ENCODE peak calls at places on chromosome 13, in seven cellular contexts. A is left lung, I is hepatocyte, O is mesenchymal stem cell, M is aorta, E is Caco-2, B is endodermal cell. Z is an unnamed sample. For H3K4me1, the result is how much of the 10 kb centered on the place peaks cover.

GRCh38 chr13:93861818-93862217 is 617.7 kb downstream of the DCT start:
- DNase-seq in B (peak), O (peak), A (no peak), E (no peak), M (no peak), I (peak), Z (no peak)

GRCh38 chr13:87941244-87941643 is 270.1 kb downstream of the SLITRK5 start:
- DNase-seq in A (no peak), E (no peak), M (no peak), I (no peak), B (no peak), O (no peak), Z (no peak)

GRCh38 chr13:82647540-82647939 is 1234.7 kb downstream of the SLITRK1 start:
- DNase-seq in E (no peak), M (no peak), I (no peak), A (no peak), B (peak), O (no peak), Z (no peak)

GRCh38 chr13:112442483-112443090 is 66.4 kb downstream of the SPACA7 start:
- DNase-seq in B (peak), E (no peak), O (no peak), A (peak), I (no peak), M (peak), Z (no peak)

GRCh38 chr13:113224486-113224885 is 15.1 kb downstream of the CUL4A start:
- DNase-seq in E (no peak), I (no peak), A (no peak), B (no peak), O (no peak), M (no peak), Z (no peak)

GRCh38 chr13:46666727-46667456 is 113.9 kb downstream of the LRCH1 start:
- DNase-seq in O (no peak), A (no peak), E (no peak), I (peak), M (no peak), B (peak), Z (no peak)

GRCh38 chr13:109584844-109585361 is 201.5 kb downstream of the IRS2 start:
- DNase-seq in E (no peak), O (peak), B (peak), M (no peak), A (no peak), I (no peak), Z (no peak)

GRCh38 chr13:48585456-48585840 is 52.6 kb upstream of the RCBTB2 start:
- DNase-seq in I (no peak), B (no peak), E (no peak), M (no peak), A (no peak), O (no peak), Z (no peak)

GRCh38 chr13:93079294-93079693 is 147.3 kb upstream of the GPC6 start:
- DNase-seq in O (peak), M (no peak), A (no peak), B (no peak), I (no peak), E (no peak), Z (no peak)

GRCh38 chr13:66328486-66328885 is 901.6 kb downstream of the PCDH9 start:
- DNase-seq in B (no peak), E (no peak), O (no peak), I (no peak), A (no peak), M (no peak), Z (no peak)

GRCh38 chr13:95524270-95524901 is 28.1 kb upstream of the CLDN10 start:
- DNase-seq in O (no peak), A (no peak), E (no peak), I (no peak), B (no peak), M (no peak), Z (no peak)

GRCh38 chr13:90362718-90363117 is 984.8 kb upstream of the MIR17HG start:
- DNase-seq in M (no peak), A (no peak), I (no peak), O (peak), B (no peak), E (no peak), Z (no peak)

GRCh38 chr13:112897956-112898785 is 70.8 kb upstream of the MCF2L start:
- DNase-seq in I (no peak), O (no peak), B (peak), M (peak), A (peak), E (no peak), Z (no peak)

GRCh38 chr13:19817510-19818158 is 34.9 kb upstream of the PSPC1 start:
- DNase-seq in B (no peak), O (no peak), I (no peak), M (no peak), A (no peak), E (no peak), Z (no peak)

GRCh38 chr13:27775943-27776342 is 16.3 kb upstream of the GSX1 start:
- DNase-seq in A (no peak), M (no peak), B (peak), E (no peak), O (no peak), I (no peak), Z (no peak)

GRCh38 chr13:43072394-43072793 is 49.0 kb downstream of the DNAJC15 start:
- DNase-seq in I (peak), M (no peak), A (peak), E (peak), O (peak), B (no peak), Z (no peak)

GRCh38 chr13:102197193-102197592 is 204.7 kb downstream of the FGF14 start:
- DNase-seq in I (no peak), E (peak), M (no peak), B (peak), O (peak), A (no peak), Z (no peak)

GRCh38 chr13:50129065-50129922 is 114.0 kb downstream of the KCNRG start:
- DNase-seq in E (no peak), I (no peak), O (peak), A (peak), B (no peak), M (no peak), Z (no peak)

GRCh38 chr13:110829486-110829885 is 85.4 kb downstream of the ANKRD10 start:
- DNase-seq in A (no peak), B (peak), I (no peak), E (no peak), O (no peak), M (no peak), Z (no peak)

GRCh38 chr13:75544681-75545333 is 4.8 kb upstream of the UCHL3 start:
- DNase-seq in E (no peak), B (no peak), I (no peak), O (peak), M (no peak), A (peak), Z (no peak)

GRCh38 chr13:33125821-33126570 is 109.8 kb downstream of the KL start:
- DNase-seq in A (no peak), E (peak), M (no peak), B (peak), I (peak), O (peak), Z (peak)

GRCh38 chr13:33126909-33127607 is 110.8 kb downstream of the KL start:
- DNase-seq in O (peak), M (no peak), A (no peak), I (no peak), B (no peak), E (no peak), Z (no peak)

GRCh38 chr13:33119886-33120543 is 103.8 kb downstream of the KL start:
- DNase-seq in I (no peak), B (no peak), M (no peak), A (no peak), E (no peak), O (no peak), Z (no peak)

GRCh38 chr13:33119022-33119735 is 103.0 kb downstream of the KL start:
- DNase-seq in E (no peak), M (no peak), B (peak), I (no peak), A (no peak), O (no peak), Z (no peak)

DNA sequence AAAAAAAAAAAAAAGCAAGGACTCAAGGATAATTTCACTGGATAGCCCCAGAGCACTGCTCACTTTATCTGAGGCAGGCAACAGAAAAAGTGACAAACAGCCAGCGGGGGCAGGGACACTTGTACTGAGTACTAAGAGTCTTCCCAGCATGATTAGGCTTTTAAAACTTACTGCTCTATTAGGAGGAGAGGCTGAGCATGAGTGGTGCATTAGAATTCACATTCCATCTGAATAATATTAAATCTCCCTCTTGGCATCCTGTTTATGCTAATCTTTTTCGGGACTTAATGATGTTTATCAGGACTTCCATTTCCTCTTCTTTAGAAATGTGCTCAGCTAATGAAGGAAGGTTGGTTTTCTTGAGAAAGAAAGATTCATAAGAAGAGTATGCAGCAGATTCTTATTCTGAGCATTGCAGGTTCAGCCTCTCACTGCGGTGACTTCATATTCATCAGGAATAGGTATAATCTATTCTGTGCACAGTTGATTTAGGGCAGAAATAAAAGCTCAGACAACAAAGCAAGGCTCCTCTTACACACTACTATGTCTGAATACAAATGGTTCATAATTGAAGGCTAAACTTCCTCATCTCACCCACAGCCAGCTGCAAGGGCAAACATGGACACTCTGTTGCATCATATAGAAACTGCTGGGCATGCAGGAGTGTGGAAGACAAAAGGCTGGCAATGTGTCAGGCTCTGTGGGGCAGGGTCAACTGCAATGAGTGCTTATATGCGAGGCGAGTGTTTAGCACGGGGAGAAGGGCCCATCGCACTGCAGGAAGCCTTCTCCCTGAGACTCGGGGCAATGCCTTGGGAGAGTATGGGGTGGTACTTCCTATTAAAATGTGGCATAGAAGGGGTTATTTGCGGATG is 107.1 kb downstream of the KL start:
- DNase-seq in B (no peak), E (no peak), I (no peak), O (peak), A (no peak), M (no peak), Z (no peak)
- H3K4me1 ChIP-seq in B (under half), E (half or more), I (under half), O (under half), A (under half), M (under half), Z (under half)

GRCh38 chr13:44223785-44224432 is 149.7 kb upstream of the SERP2 start:
- DNase-seq in M (no peak), E (peak), O (no peak), B (no peak), A (no peak), I (no peak), Z (no peak)
- H3K4me1 ChIP-seq in M (under half), E (under half), O (under half), B (under half), A (under half), I (under half), Z (under half)

GRCh38 chr13:99726261-99726894 is 225.1 kb downstream of the TM9SF2 start:
- DNase-seq in B (peak), A (no peak), M (no peak), E (no peak), O (no peak), I (no peak), Z (no peak)
- H3K4me1 ChIP-seq in B (under half), A (under half), M (under half), E (under half), O (under half), I (under half), Z (under half)

GRCh38 chr13:59538512-59538911 is 625.2 kb downstream of the DIAPH3 start:
- DNase-seq in I (peak), O (no peak), B (no peak), A (no peak), M (no peak), E (no peak), Z (no peak)
- H3K4me1 ChIP-seq in I (under half), O (under half), B (under half), A (under half), M (under half), E (under half), Z (under half)

DNA sequence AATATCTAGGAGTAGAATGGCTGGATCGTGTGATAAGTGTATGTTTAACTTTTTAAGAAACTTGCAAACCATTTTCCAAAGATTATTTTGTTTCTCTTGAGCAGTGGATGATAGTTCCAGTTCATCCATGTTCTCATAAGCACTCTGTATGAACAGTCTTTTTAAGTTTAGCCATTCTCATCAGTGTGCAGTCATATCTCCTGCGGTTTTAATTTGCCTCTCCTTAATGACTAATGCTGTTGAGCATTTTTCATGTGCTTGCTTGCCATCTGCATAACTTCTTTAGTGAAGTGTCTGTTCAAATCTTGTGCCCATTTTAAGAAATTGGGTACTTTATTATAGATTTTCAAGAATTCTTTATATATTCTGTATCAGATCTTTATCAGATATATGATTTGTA is 58.6 kb downstream of the WASF3 start:
- DNase-seq in A (no peak), I (no peak), O (peak), M (no peak), E (no peak), B (no peak), Z (no peak)
- H3K4me1 ChIP-seq in A (under half), I (under half), O (under half), M (under half), E (under half), B (under half), Z (under half)

GRCh38 chr13:98220188-98220765 is 43.2 kb upstream of the RNF113B start:
- DNase-seq in B (peak), M (no peak), A (no peak), O (no peak), I (no peak), E (no peak), Z (no peak)

GRCh38 chr13:98221234-98221633 is 44.2 kb upstream of the RNF113B start:
- DNase-seq in I (no peak), M (no peak), E (no peak), O (peak), B (peak), A (no peak), Z (no peak)

GRCh38 chr13:98217597-98217996 is 40.5 kb upstream of the RNF113B start:
- DNase-seq in B (no peak), O (no peak), A (peak), I (no peak), M (no peak), E (no peak), Z (no peak)

GRCh38 chr13:98222081-98222554 is 45.0 kb upstream of the RNF113B start:
- DNase-seq in A (no peak), I (no peak), E (no peak), B (peak), M (no peak), O (peak), Z (peak)

GRCh38 chr13:98219685-98220084 is 42.6 kb upstream of the RNF113B start:
- DNase-seq in M (no peak), I (no peak), O (no peak), B (no peak), E (no peak), A (no peak), Z (no peak)
- H3K4me1 ChIP-seq in M (under half), I (under half), O (under half), B (under half), E (under half), A (under half), Z (half or more)

GRCh38 chr13:97281028-97281427 is 58.9 kb downstream of the MBNL2 start:
- DNase-seq in O (no peak), A (no peak), E (no peak), I (no peak), B (no peak), M (no peak), Z (no peak)
- H3K4me1 ChIP-seq in O (under half), A (under half), E (under half), I (under half), B (under half), M (under half), Z (half or more)

DNA sequence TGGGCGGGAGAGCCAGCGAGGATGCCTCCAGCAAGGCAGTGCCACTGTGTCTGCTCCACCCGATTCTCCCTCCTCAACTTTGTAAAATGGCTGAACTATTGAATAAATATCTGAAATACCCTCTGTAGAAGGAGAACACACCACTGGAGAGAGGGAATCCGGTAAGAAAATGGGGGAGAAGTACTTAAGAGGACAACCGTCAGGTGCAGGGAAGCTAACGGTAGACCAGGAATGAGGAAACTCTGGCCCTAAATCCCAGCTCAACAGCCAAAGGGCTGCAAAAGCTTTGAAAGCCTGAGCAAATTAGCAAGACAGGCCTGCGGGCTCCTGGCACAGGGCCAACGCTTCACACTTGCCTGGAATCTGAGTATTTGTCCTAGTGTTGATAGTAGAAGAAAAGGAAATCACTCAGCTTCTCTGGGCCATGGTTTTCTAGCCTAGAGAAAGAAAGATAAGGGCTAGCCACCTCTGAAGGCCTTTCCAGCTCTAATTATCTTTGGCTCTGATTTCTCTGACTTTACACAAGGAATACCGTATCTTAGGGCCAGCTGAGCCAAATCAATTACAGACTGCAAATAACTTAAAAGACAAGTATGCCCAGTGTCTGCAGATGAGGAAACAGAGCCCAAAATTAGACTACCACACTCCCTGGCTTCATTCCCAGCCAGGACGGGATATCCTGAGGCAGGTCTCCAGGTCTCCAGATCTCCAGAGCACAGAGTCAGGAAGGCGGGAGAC is 69.7 kb downstream of the STK24 start:
- DNase-seq in I (peak), E (no peak), B (peak), M (peak), O (peak), A (no peak), Z (peak)
- H3K4me1 ChIP-seq in I (under half), E (under half), B (half or more), M (under half), O (under half), A (under half), Z (under half)

GRCh38 chr13:30731658-30732390 is 3.5 kb upstream of the ALOX5AP start:
- DNase-seq in O (no peak), B (no peak), M (no peak), A (no peak), I (no peak), E (no peak), Z (no peak)

GRCh38 chr13:30735025-30735967 is at the start of gene ALOX5AP:
- DNase-seq in O (no peak), M (no peak), E (no peak), A (no peak), B (no peak), I (no peak), Z (no peak)

GRCh38 chr13:30736461-30736860 is 1.1 kb downstream of the ALOX5AP start:
- DNase-seq in E (no peak), O (no peak), A (no peak), M (no peak), B (no peak), I (no peak), Z (no peak)

GRCh38 chr13:30736921-30737320 is 1.6 kb downstream of the ALOX5AP start:
- DNase-seq in B (no peak), O (no peak), E (no peak), A (no peak), I (no peak), M (no peak), Z (no peak)

GRCh38 chr13:30734434-30734833 is 909 bp upstream of the ALOX5AP start:
- DNase-seq in A (no peak), E (no peak), M (no peak), I (no peak), O (peak), B (no peak), Z (no peak)
- H3K4me1 ChIP-seq in A (under half), E (under half), M (under half), I (under half), O (under half), B (under half), Z (under half)

GRCh38 chr13:30371649-30372265 is 50.5 kb upstream of the UBE2L5 start:
- DNase-seq in M (no peak), E (peak), O (peak), I (peak), A (no peak), B (no peak), Z (no peak)
- H3K4me1 ChIP-seq in M (under half), E (under half), O (under half), I (under half), A (under half), B (under half), Z (under half)